ENCODE peak calls at places on chromosomes 2 and 18, in six cellular contexts. R is HFF-Myc, A is NCI-H1092 treated with DMSO at 0.1 percent for 48 hours, K is thoracic aorta, B is HuH-7, N is Calu3. J is an unnamed sample.

GRCh38 chr2:10414000-10414451 is 34.1 kb downstream of the ODC1 start:
- DNase-seq in B (no peak), K (no peak), A (peak; percentile 7), N (peak; percentile 77), R (no peak), J (no peak)

GRCh38 chr18:11149441-11150270 is at the start of gene PIEZO2:
- DNase-seq in K (no peak), N (no peak), R (no peak), A (no peak), B (peak; percentile 92), J (peak; percentile 59)

GRCh38 chr2:174124171-174124570 is 124.2 kb downstream of the OLA1 start:
- DNase-seq in R (no peak), B (no peak), N (no peak), A (peak; percentile 28), K (no peak), J (no peak)

GRCh38 chr2:71615769-71616730 is 162.7 kb downstream of the DYSF start:
- DNase-seq in N (no peak), B (no peak), A (no peak), K (no peak), R (no peak), J (no peak)

GRCh38 chr2:158740127-158740526 is 55.0 kb upstream of the DAPL1 start:
- DNase-seq in K (no peak), B (no peak), A (no peak), R (no peak), N (no peak), J (no peak)

GRCh38 chr18:46104128-46104911 is at the start of gene HAUS1:
- DNase-seq in N (peak; percentile 94), K (peak; percentile 55), B (peak; percentile 78), R (peak; percentile 53), A (peak; percentile 97), J (peak; percentile 51)

GRCh38 chr18:48302736-48303135 is 106.4 kb downstream of the ZBTB7C start:
- DNase-seq in K (no peak), N (no peak), A (no peak), B (no peak), R (no peak), J (no peak)

GRCh38 chr2:217254111-217254510 is 394.2 kb upstream of the TNP1 start:
- DNase-seq in K (no peak), R (no peak), A (no peak), B (no peak), N (no peak), J (no peak)

GRCh38 chr2:13480057-13480456 is 763.3 kb downstream of the TRIB2 start:
- DNase-seq in K (no peak), R (no peak), N (no peak), B (no peak), A (no peak), J (no peak)

GRCh38 chr18:76450912-76451421 is 44.1 kb downstream of the ZNF516 start:
- DNase-seq in K (no peak), B (no peak), N (peak; percentile 37), A (peak; percentile 62), R (no peak), J (peak; percentile 39)

GRCh38 chr2:71949537-71949798 is 198.2 kb downstream of the CYP26B1 start:
- DNase-seq in B (no peak), R (no peak), N (no peak), A (no peak), K (no peak), J (no peak)

GRCh38 chr18:55251186-55251995 is 292.1 kb upstream of the CCDC68 start:
- DNase-seq in A (no peak), B (peak; percentile 19), N (peak; percentile 32), R (peak; percentile 95), K (no peak), J (no peak)

GRCh38 chr2:138042311-138042710 is 78.0 kb downstream of the HNMT start:
- DNase-seq in B (no peak), K (no peak), R (no peak), A (no peak), N (no peak), J (no peak)

GRCh38 chr18:39602112-39602511 is 2036.5 kb upstream of the CELF4 start:
- DNase-seq in N (no peak), R (no peak), A (no peak), K (no peak), B (no peak), J (no peak)

GRCh38 chr2:181036848-181037603 is 56.6 kb downstream of the UBE2E3 start:
- DNase-seq in A (no peak), R (no peak), K (no peak), B (no peak), N (no peak), J (peak; percentile 9)

GRCh38 chr2:182915369-182916326 is 49.2 kb upstream of the FRZB start:
- DNase-seq in A (no peak), B (no peak), K (no peak), R (peak; percentile 42), N (no peak), J (peak; percentile 71)

GRCh38 chr18:48833701-48834394 is 116.9 kb downstream of the SMAD7 start:
- DNase-seq in N (no peak), A (no peak), R (no peak), K (no peak), B (no peak), J (no peak)

GRCh38 chr2:10911291-10912075 is at the start of gene KCNF1:
- DNase-seq in R (no peak), N (peak; percentile 35), K (no peak), B (no peak), A (peak; percentile 49), J (peak; percentile 57)

GRCh38 chr2:202847693-202848524 is 23.7 kb downstream of the ICA1L start:
- DNase-seq in K (no peak), R (no peak), A (no peak), B (no peak), N (no peak), J (no peak)

J was measured in amniotic stem cell.